ENCODE peak calls at places on chromosomes 12 and 14, in six cellular contexts. F, P, C, M, A and X are unnamed samples.

GRCh38 chr14:72053662-72054061 is 121.4 kb downstream of the RGS6 start:
- DNase-seq in M (no peak), P (no peak), A (no peak), F (no peak), C (no peak), X (no peak)

GRCh38 chr12:106088246-106089200 is 50.2 kb downstream of the NUAK1 start:
- DNase-seq in C (no peak), P (no peak), F (no peak), A (no peak), M (no peak), X (no peak)

GRCh38 chr12:108879615-108880254 is at the start of gene DAO:
- DNase-seq in M (no peak), A (no peak), F (no peak), P (no peak), C (no peak), X (no peak)

GRCh38 chr14:95442633-95443021 is 73.8 kb downstream of the SYNE3 start:
- DNase-seq in A (peak; percentile 74), P (peak; percentile 86), M (peak; percentile 78), F (peak; percentile 73), C (peak; percentile 77), X (no peak)

GRCh38 chr12:131737485-131737827 is 26.6 kb downstream of the SFSWAP start:
- DNase-seq in C (no peak), A (no peak), F (no peak), M (no peak), P (no peak), X (no peak)

GRCh38 chr12:57000393-57000792 is 6.0 kb downstream of the ZBTB39 start:
- DNase-seq in M (no peak), A (no peak), C (no peak), P (no peak), F (no peak), X (no peak)

GRCh38 chr12:96985515-96986362 is 78.7 kb downstream of the NEDD1 start:
- DNase-seq in F (no peak), M (peak; percentile 70), A (no peak), P (peak; percentile 51), C (peak; percentile 37), X (no peak)

GRCh38 chr14:101235042-101235871 is 326.0 kb upstream of the DIO3 start:
- DNase-seq in C (peak; percentile 75), P (peak; percentile 69), A (peak; percentile 83), M (peak; percentile 75), F (no peak), X (no peak)

GRCh38 chr14:73755434-73756014 is 41.3 kb upstream of the PNMA1 start:
- DNase-seq in M (no peak), F (peak; percentile 56), C (no peak), A (no peak), P (no peak), X (no peak)

GRCh38 chr14:91349481-91350074 is 68.0 kb downstream of the CCDC88C start:
- DNase-seq in F (no peak), M (no peak), C (no peak), A (no peak), P (no peak), X (no peak)

GRCh38 chr12:51322452-51322851 is 1.5 kb downstream of the BIN2 start:
- DNase-seq in P (no peak), M (no peak), C (no peak), A (no peak), F (no peak), X (no peak)

GRCh38 chr12:109568486-109568885 is 4.8 kb downstream of the MMAB start:
- DNase-seq in M (no peak), P (no peak), C (no peak), F (no peak), A (no peak), X (no peak)

GRCh38 chr12:127165567-127166392 is 1101.2 kb upstream of the TMEM132C start:
- DNase-seq in M (peak; percentile 76), F (peak; percentile 41), C (peak; percentile 95), P (peak; percentile 88), A (peak; percentile 80), X (peak; percentile 91)

GRCh38 chr12:88946377-88946997 is 366.2 kb upstream of the KITLG start:
- DNase-seq in C (no peak), M (no peak), P (no peak), A (no peak), F (no peak), X (no peak)

GRCh38 chr12:88945041-88945732 is 364.9 kb upstream of the KITLG start:
- DNase-seq in A (no peak), P (no peak), M (no peak), F (no peak), C (no peak), X (no peak)

GRCh38 chr12:88951177-88951576 is 370.9 kb upstream of the KITLG start:
- DNase-seq in P (no peak), A (no peak), M (no peak), F (no peak), C (no peak), X (no peak)

GRCh38 chr12:88944403-88944802 is 364.1 kb upstream of the KITLG start:
- DNase-seq in A (no peak), C (no peak), M (no peak), F (no peak), P (no peak), X (no peak)

DNA sequence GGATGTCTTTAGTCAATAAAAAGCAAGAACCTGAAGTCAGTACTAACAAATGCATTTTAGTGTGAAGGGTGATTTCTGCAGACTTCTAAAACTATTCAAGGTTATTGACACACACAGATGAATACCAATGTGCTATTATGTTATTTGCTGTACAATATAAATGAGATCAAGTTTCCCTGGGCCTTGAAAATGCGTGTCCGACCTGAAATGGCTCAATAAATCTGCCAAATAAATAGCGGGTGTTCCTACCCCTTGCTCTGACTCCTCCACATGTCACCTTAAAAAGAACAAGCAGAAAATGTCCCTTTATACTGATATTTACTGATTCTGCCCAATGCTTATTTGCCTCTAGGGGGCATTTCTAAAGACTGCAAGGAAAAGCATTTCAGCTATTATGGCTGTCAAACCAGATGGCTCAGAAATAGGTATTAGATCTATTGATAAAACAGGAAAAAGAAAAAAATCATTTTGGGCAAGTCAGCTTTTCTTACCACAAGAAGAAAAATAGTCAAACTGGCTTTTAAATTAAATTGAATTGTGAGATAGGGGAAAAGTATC is 367.3 kb upstream of the KITLG start:
- DNase-seq in A (no peak), M (no peak), F (no peak), P (no peak), C (no peak), X (no peak)
- TF ChIP-seq CTCF in A (peak; percentile 27), M (no peak), F (no peak), P (no peak), C (no peak), X (peak; percentile 43)

DNA sequence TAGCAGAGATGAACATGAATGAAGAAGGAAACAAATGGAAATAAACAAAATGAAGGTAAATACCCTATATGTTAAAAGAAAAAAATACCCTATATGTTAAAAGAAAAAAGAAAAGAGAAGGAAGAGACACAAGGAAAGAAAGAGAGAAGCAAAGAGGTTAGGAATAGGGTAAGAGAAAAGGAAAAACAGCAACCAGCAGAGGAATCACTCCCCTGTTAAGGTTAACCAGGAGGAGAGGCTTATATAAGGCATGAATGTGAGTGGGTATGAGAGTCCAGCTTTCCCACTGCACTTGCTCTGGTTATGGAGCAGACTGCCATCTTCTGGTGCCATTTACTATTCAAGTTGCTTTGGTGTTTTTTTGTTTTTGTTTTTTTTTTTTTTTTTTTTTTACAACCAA is 3.1 kb downstream of the PPP1R3E start:
- DNase-seq in C (no peak), M (no peak), F (no peak), A (no peak), P (no peak), X (no peak)
- TF ChIP-seq CTCF in C (no peak), M (no peak), F (peak; percentile 34), A (peak; percentile 57), P (peak; percentile 12), X (peak; percentile 52)

GRCh38 chr12:76080017-76080728 is 4.3 kb downstream of the NAP1L1 start:
- DNase-seq in C (no peak), F (no peak), A (no peak), P (no peak), M (no peak), X (no peak)

GRCh38 chr12:76083246-76083735 is 1.2 kb downstream of the NAP1L1 start:
- DNase-seq in C (no peak), P (peak; percentile 30), M (no peak), A (no peak), F (no peak), X (no peak)

GRCh38 chr12:76081909-76082308 is 2.6 kb downstream of the NAP1L1 start:
- DNase-seq in M (no peak), F (no peak), P (no peak), C (no peak), A (no peak), X (no peak)

GRCh38 chr12:76078748-76079147 is 5.7 kb downstream of the NAP1L1 start:
- DNase-seq in F (no peak), C (no peak), M (no peak), A (no peak), P (no peak), X (no peak)

DNA sequence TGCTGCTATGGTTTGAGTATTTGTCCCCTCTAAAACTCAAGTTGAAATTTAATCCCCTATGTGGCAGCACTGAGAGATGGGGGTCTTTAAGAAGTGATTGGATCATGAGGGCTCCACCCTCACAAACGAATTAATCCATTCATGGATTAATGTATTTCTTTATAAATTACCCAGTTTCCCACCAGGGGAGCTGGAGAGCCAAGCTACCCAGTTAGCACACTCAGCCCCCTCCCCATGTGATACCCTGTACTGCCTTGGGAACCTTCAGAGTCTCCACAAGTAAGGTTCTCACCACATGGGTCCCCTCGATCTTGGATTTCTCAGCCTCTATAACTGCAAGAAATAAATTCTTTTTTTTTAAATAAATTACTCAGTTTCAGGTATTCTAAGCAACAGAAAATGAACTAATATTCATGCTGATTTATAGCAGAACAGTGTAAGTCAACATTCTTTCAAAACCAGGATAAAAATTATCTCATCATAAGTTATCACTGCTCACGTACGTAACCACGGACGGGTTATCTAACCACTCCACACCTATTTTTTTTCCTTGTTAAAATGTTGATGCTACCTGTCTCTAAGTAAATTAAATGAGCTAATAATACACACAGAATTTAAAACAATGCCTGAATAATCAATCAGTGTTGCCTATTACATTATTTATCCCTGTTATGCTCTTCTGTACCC is 3.6 kb downstream of the NAP1L1 start:
- DNase-seq in F (no peak), C (no peak), A (no peak), P (no peak), M (no peak), X (no peak)
- TF ChIP-seq CTCF in F (no peak), C (no peak), A (peak; percentile 48), P (no peak), M (no peak), X (peak; percentile 58)

GRCh38 chr14:98840076-98840475 is 431.9 kb downstream of the BCL11B start:
- DNase-seq in M (no peak), F (no peak), P (no peak), A (no peak), C (no peak), X (no peak)

GRCh38 chr14:98840511-98840910 is 431.5 kb downstream of the BCL11B start:
- DNase-seq in F (no peak), C (no peak), A (no peak), P (no peak), M (no peak), X (no peak)

GRCh38 chr14:98835051-98835824 is 436.8 kb downstream of the BCL11B start:
- DNase-seq in F (no peak), P (no peak), C (no peak), A (no peak), M (no peak), X (no peak)

GRCh38 chr14:98834119-98834518 is 437.9 kb downstream of the BCL11B start:
- DNase-seq in M (no peak), P (no peak), F (no peak), A (no peak), C (no peak), X (no peak)

DNA sequence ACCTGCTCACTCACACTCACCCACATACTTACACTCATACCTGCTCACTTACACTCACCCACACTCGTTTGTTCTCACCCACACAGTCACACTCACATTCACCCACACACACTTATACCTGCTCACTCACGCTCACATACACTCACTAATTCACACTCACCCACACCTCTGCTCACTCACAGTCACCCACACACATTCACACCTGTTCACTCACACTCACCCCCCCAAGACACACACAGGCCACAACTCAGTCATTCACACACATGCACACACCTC is 436.2 kb downstream of the BCL11B start:
- DNase-seq in F (no peak), A (no peak), M (no peak), P (no peak), C (no peak), X (no peak)
- TF ChIP-seq CTCF in F (no peak), A (no peak), M (no peak), P (no peak), C (no peak), X (no peak)